ENCODE peak calls at places on chromosomes 1 and 21, in seven cellular contexts. One of them, this sample, is unnamed.

GRCh38 chr1:180791806-180792205 is 120.9 kb upstream of the KIAA1614 start:
- DNase-seq in endothelial cell: no peak
- DNase-seq in lung: no peak
- DNase-seq in heart left ventricle: no peak
- DNase-seq in neural crest cell: no peak
- DNase-seq in choroid plexus epithelial cell: peak
- DNase-seq in IMR-90: peak
- DNase-seq in this sample: no peak

GRCh38 chr1:59674605-59675004 is 140.1 kb upstream of the HOOK1 start:
- DNase-seq in endothelial cell: no peak
- DNase-seq in lung: peak
- DNase-seq in heart left ventricle: no peak
- DNase-seq in neural crest cell: no peak
- DNase-seq in choroid plexus epithelial cell: peak
- DNase-seq in IMR-90: peak
- DNase-seq in this sample: no peak

GRCh38 chr1:242455052-242455361 is 69.5 kb downstream of the PLD5 start:
- DNase-seq in endothelial cell: no peak
- DNase-seq in lung: no peak
- DNase-seq in heart left ventricle: no peak
- DNase-seq in neural crest cell: no peak
- DNase-seq in choroid plexus epithelial cell: no peak
- DNase-seq in IMR-90: no peak
- DNase-seq in this sample: no peak

GRCh38 chr1:109075531-109076490 is at the start of gene TAF13:
- DNase-seq in endothelial cell: peak
- DNase-seq in lung: peak
- DNase-seq in heart left ventricle: peak
- DNase-seq in neural crest cell: peak
- DNase-seq in choroid plexus epithelial cell: peak
- DNase-seq in IMR-90: peak
- DNase-seq in this sample: peak

GRCh38 chr1:103162360-103162759 is 54.0 kb upstream of the COL11A1 start:
- DNase-seq in endothelial cell: no peak
- DNase-seq in lung: no peak
- DNase-seq in heart left ventricle: no peak
- DNase-seq in neural crest cell: no peak
- DNase-seq in choroid plexus epithelial cell: no peak
- DNase-seq in IMR-90: no peak
- DNase-seq in this sample: no peak

GRCh38 chr21:38669186-38669585 is 136.5 kb upstream of the ETS2 start:
- DNase-seq in endothelial cell: peak
- DNase-seq in lung: no peak
- DNase-seq in heart left ventricle: no peak
- DNase-seq in neural crest cell: no peak
- DNase-seq in choroid plexus epithelial cell: peak
- DNase-seq in IMR-90: peak
- DNase-seq in this sample: no peak

GRCh38 chr1:223726380-223727001 is 14.2 kb downstream of the CAPN2 start:
- DNase-seq in endothelial cell: no peak
- DNase-seq in lung: peak
- DNase-seq in heart left ventricle: peak
- DNase-seq in neural crest cell: peak
- DNase-seq in choroid plexus epithelial cell: peak
- DNase-seq in IMR-90: peak
- DNase-seq in this sample: peak

GRCh38 chr1:229905652-229906051 is 161.4 kb upstream of the GALNT2 start:
- DNase-seq in endothelial cell: no peak
- DNase-seq in lung: no peak
- DNase-seq in heart left ventricle: no peak
- DNase-seq in neural crest cell: no peak
- DNase-seq in choroid plexus epithelial cell: no peak
- DNase-seq in IMR-90: no peak
- DNase-seq in this sample: no peak

GRCh38 chr21:44547656-44548331 is 3.5 kb downstream of the KRTAP10-2 start:
- DNase-seq in endothelial cell: no peak
- DNase-seq in lung: peak
- DNase-seq in heart left ventricle: no peak
- DNase-seq in neural crest cell: no peak
- DNase-seq in choroid plexus epithelial cell: no peak
- DNase-seq in IMR-90: no peak
- DNase-seq in this sample: no peak

GRCh38 chr1:214542275-214543199 is 8.9 kb downstream of the PTPN14 start:
- DNase-seq in endothelial cell: no peak
- DNase-seq in lung: no peak
- DNase-seq in heart left ventricle: no peak
- DNase-seq in neural crest cell: no peak
- DNase-seq in choroid plexus epithelial cell: no peak
- DNase-seq in IMR-90: no peak
- DNase-seq in this sample: no peak

GRCh38 chr21:30625449-30625848 is 5.0 kb downstream of the KRTAP20-4 start:
- DNase-seq in endothelial cell: no peak
- DNase-seq in lung: no peak
- DNase-seq in heart left ventricle: no peak
- DNase-seq in neural crest cell: no peak
- DNase-seq in choroid plexus epithelial cell: no peak
- DNase-seq in IMR-90: no peak
- DNase-seq in this sample: no peak

GRCh38 chr1:211259596-211260126 is 495 bp downstream of the RCOR3 start:
- DNase-seq in endothelial cell: no peak
- DNase-seq in lung: peak
- DNase-seq in heart left ventricle: peak
- DNase-seq in neural crest cell: no peak
- DNase-seq in choroid plexus epithelial cell: peak
- DNase-seq in IMR-90: no peak
- DNase-seq in this sample: no peak

GRCh38 chr1:198165927-198166647 is 9.3 kb downstream of the NEK7 start:
- DNase-seq in endothelial cell: no peak
- DNase-seq in lung: no peak
- DNase-seq in heart left ventricle: no peak
- DNase-seq in neural crest cell: no peak
- DNase-seq in choroid plexus epithelial cell: no peak
- DNase-seq in IMR-90: no peak
- DNase-seq in this sample: no peak

GRCh38 chr1:224245188-224245587 is 62.1 kb downstream of the DEGS1 start:
- DNase-seq in endothelial cell: peak
- DNase-seq in lung: peak
- DNase-seq in heart left ventricle: peak
- DNase-seq in neural crest cell: no peak
- DNase-seq in choroid plexus epithelial cell: peak
- DNase-seq in IMR-90: peak
- DNase-seq in this sample: no peak

GRCh38 chr1:32984829-32985310 is 20.3 kb upstream of the RNF19B start:
- DNase-seq in endothelial cell: no peak
- DNase-seq in lung: no peak
- DNase-seq in heart left ventricle: no peak
- DNase-seq in neural crest cell: no peak
- DNase-seq in choroid plexus epithelial cell: no peak
- DNase-seq in IMR-90: no peak
- DNase-seq in this sample: no peak

GRCh38 chr1:232146514-232146913 is 483.4 kb downstream of the SIPA1L2 start:
- DNase-seq in endothelial cell: no peak
- DNase-seq in lung: no peak
- DNase-seq in heart left ventricle: no peak
- DNase-seq in neural crest cell: no peak
- DNase-seq in choroid plexus epithelial cell: no peak
- DNase-seq in IMR-90: no peak
- DNase-seq in this sample: no peak

GRCh38 chr21:19198801-19199200 is 795.2 kb upstream of the TMPRSS15 start:
- DNase-seq in endothelial cell: no peak
- DNase-seq in lung: no peak
- DNase-seq in heart left ventricle: no peak
- DNase-seq in neural crest cell: no peak
- DNase-seq in choroid plexus epithelial cell: no peak
- DNase-seq in IMR-90: no peak
- DNase-seq in this sample: no peak

GRCh38 chr1:210707300-210707699 is 378.6 kb downstream of the HHAT start:
- DNase-seq in endothelial cell: no peak
- DNase-seq in lung: no peak
- DNase-seq in heart left ventricle: no peak
- DNase-seq in neural crest cell: no peak
- DNase-seq in choroid plexus epithelial cell: no peak
- DNase-seq in IMR-90: no peak
- DNase-seq in this sample: no peak

GRCh38 chr1:8598060-8598724 is 219.2 kb downstream of the RERE start:
- DNase-seq in endothelial cell: peak
- DNase-seq in lung: no peak
- DNase-seq in heart left ventricle: no peak
- DNase-seq in neural crest cell: no peak
- DNase-seq in choroid plexus epithelial cell: peak
- DNase-seq in IMR-90: peak
- DNase-seq in this sample: no peak
- TF ChIP-seq CTCF in endothelial cell: no peak
- TF ChIP-seq CTCF in lung: peak
- TF ChIP-seq CTCF in heart left ventricle: peak
- TF ChIP-seq CTCF in neural crest cell: peak
- TF ChIP-seq CTCF in choroid plexus epithelial cell: peak
- TF ChIP-seq CTCF in IMR-90: peak
- TF ChIP-seq CTCF in this sample: peak

GRCh38 chr1:90856608-90857007 is 139.5 kb upstream of the BARHL2 start:
- DNase-seq in endothelial cell: no peak
- DNase-seq in lung: no peak
- DNase-seq in heart left ventricle: no peak
- DNase-seq in neural crest cell: no peak
- DNase-seq in choroid plexus epithelial cell: no peak
- DNase-seq in IMR-90: no peak
- DNase-seq in this sample: no peak

GRCh38 chr1:90850181-90850924 is 133.3 kb upstream of the BARHL2 start:
- DNase-seq in endothelial cell: peak
- DNase-seq in lung: no peak
- DNase-seq in heart left ventricle: no peak
- DNase-seq in neural crest cell: peak
- DNase-seq in choroid plexus epithelial cell: peak
- DNase-seq in IMR-90: no peak
- DNase-seq in this sample: no peak

GRCh38 chr1:90850925-90851710 is 134.0 kb upstream of the BARHL2 start:
- DNase-seq in endothelial cell: peak
- DNase-seq in lung: peak
- DNase-seq in heart left ventricle: peak
- DNase-seq in neural crest cell: peak
- DNase-seq in choroid plexus epithelial cell: peak
- DNase-seq in IMR-90: peak
- DNase-seq in this sample: no peak

GRCh38 chr1:90854559-90854958 is 137.5 kb upstream of the BARHL2 start:
- DNase-seq in endothelial cell: no peak
- DNase-seq in lung: no peak
- DNase-seq in heart left ventricle: no peak
- DNase-seq in neural crest cell: no peak
- DNase-seq in choroid plexus epithelial cell: no peak
- DNase-seq in IMR-90: no peak
- DNase-seq in this sample: no peak

DNA sequence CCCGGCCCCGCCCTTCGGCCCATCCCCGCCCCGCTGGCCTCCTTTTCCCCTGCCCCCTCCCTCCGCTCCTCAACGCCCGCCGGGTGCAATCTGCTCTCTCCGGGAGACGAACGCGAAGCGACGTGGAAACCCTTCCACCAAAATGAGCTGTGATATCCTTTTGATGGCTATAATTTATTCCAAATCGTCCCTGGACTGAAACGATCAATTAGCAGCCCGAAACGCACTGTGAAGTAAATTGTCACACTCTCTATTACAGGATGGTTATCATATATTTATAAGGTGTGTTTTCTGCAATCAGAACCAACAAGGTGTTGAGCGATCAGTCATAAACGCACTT is 134.6 kb upstream of the BARHL2 start:
- DNase-seq in endothelial cell: no peak
- DNase-seq in lung: no peak
- DNase-seq in heart left ventricle: no peak
- DNase-seq in neural crest cell: no peak
- DNase-seq in choroid plexus epithelial cell: no peak
- DNase-seq in IMR-90: no peak
- DNase-seq in this sample: no peak
- TF ChIP-seq CTCF in endothelial cell: no peak
- TF ChIP-seq CTCF in lung: no peak
- TF ChIP-seq CTCF in heart left ventricle: no peak
- TF ChIP-seq CTCF in neural crest cell: no peak
- TF ChIP-seq CTCF in choroid plexus epithelial cell: no peak
- TF ChIP-seq CTCF in IMR-90: no peak
- TF ChIP-seq CTCF in this sample: peak

GRCh38 chr1:174880171-174880570 is 119.6 kb upstream of the CACYBP start:
- DNase-seq in endothelial cell: no peak
- DNase-seq in lung: no peak
- DNase-seq in heart left ventricle: no peak
- DNase-seq in neural crest cell: no peak
- DNase-seq in choroid plexus epithelial cell: peak
- DNase-seq in IMR-90: peak
- DNase-seq in this sample: no peak

GRCh38 chr1:174884001-174884400 is 115.7 kb upstream of the CACYBP start:
- DNase-seq in endothelial cell: no peak
- DNase-seq in lung: no peak
- DNase-seq in heart left ventricle: no peak
- DNase-seq in neural crest cell: no peak
- DNase-seq in choroid plexus epithelial cell: no peak
- DNase-seq in IMR-90: no peak
- DNase-seq in this sample: no peak

DNA sequence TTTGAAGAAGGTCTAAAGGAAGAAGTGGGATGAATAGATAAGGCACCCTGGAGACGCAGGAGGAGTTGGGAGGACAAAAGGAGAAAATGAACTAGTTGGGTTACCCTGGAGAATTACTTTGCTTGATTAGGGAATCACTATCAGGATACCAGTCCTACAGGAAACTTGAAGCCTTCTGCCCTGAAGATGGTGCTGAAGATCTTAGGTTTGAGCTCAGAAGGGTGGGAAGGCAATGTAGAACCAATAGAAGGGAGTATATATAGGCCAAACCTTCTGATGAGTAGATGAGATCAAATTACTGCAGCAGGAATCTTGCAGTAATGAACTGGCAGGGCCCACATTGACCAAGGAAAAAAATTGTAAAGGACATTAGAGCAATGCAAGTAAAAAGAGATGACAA is 116.4 kb upstream of the CACYBP start:
- DNase-seq in endothelial cell: no peak
- DNase-seq in lung: no peak
- DNase-seq in heart left ventricle: no peak
- DNase-seq in neural crest cell: no peak
- DNase-seq in choroid plexus epithelial cell: peak
- DNase-seq in IMR-90: peak
- DNase-seq in this sample: no peak
- TF ChIP-seq CTCF in endothelial cell: no peak
- TF ChIP-seq CTCF in lung: no peak
- TF ChIP-seq CTCF in heart left ventricle: no peak
- TF ChIP-seq CTCF in neural crest cell: no peak
- TF ChIP-seq CTCF in choroid plexus epithelial cell: peak
- TF ChIP-seq CTCF in IMR-90: peak
- TF ChIP-seq CTCF in this sample: peak

GRCh38 chr21:31918250-31918775 is 45.5 kb downstream of the HUNK start:
- DNase-seq in endothelial cell: no peak
- DNase-seq in lung: no peak
- DNase-seq in heart left ventricle: no peak
- DNase-seq in neural crest cell: no peak
- DNase-seq in choroid plexus epithelial cell: no peak
- DNase-seq in IMR-90: no peak
- DNase-seq in this sample: no peak
- TF ChIP-seq CTCF in endothelial cell: no peak
- TF ChIP-seq CTCF in lung: no peak
- TF ChIP-seq CTCF in heart left ventricle: no peak
- TF ChIP-seq CTCF in neural crest cell: peak
- TF ChIP-seq CTCF in choroid plexus epithelial cell: no peak
- TF ChIP-seq CTCF in IMR-90: no peak
- TF ChIP-seq CTCF in this sample: peak

GRCh38 chr1:2643414-2644077 is 10.7 kb upstream of the MMEL1 start:
- DNase-seq in endothelial cell: no peak
- DNase-seq in lung: no peak
- DNase-seq in heart left ventricle: peak
- DNase-seq in neural crest cell: no peak
- DNase-seq in choroid plexus epithelial cell: no peak
- DNase-seq in IMR-90: no peak
- DNase-seq in this sample: peak
- TF ChIP-seq CTCF in endothelial cell: no peak
- TF ChIP-seq CTCF in lung: no peak
- TF ChIP-seq CTCF in heart left ventricle: no peak
- TF ChIP-seq CTCF in neural crest cell: no peak
- TF ChIP-seq CTCF in choroid plexus epithelial cell: no peak
- TF ChIP-seq CTCF in IMR-90: no peak
- TF ChIP-seq CTCF in this sample: no peak